ENCODE peak calls at places on chromosome 19, in nine cellular contexts. I, C, M, E, J, G, D, P and W are unnamed samples.

GRCh38 chr19:55165952-55166529 is 372 bp downstream of the DNAAF3 start:
- DNase-seq in C (peak), J (peak), G (peak), D (no peak), P (peak), E (no peak), M (no peak), I (peak), W (peak)

GRCh38 chr19:19098703-19099632 is 35.2 kb downstream of the SLC25A42 start:
- DNase-seq in I (peak), D (no peak), P (no peak), M (no peak), G (no peak), E (no peak), C (no peak), J (no peak), W (no peak)

GRCh38 chr19:48490980-48491792 is 20.4 kb downstream of the LMTK3 start:
- DNase-seq in C (peak), D (no peak), I (peak), P (peak), E (no peak), G (peak), J (no peak), M (no peak), W (no peak)

GRCh38 chr19:40798997-40799557 is at the start of gene EGLN2:
- DNase-seq in M (no peak), P (no peak), J (no peak), I (no peak), D (no peak), C (no peak), G (no peak), E (no peak), W (peak)

GRCh38 chr19:13784731-13785452 is 10.4 kb upstream of the ZSWIM4 start:
- DNase-seq in E (no peak), J (peak), C (peak), M (no peak), D (no peak), G (peak), I (peak), P (no peak), W (peak)

GRCh38 chr19:36421749-36422481 is 3.5 kb upstream of the ZFP82 start:
- DNase-seq in I (no peak), P (no peak), E (no peak), J (no peak), M (no peak), G (no peak), C (no peak), D (no peak), W (no peak)

GRCh38 chr19:46493236-46494114 is 2.2 kb downstream of the PNMA8B start:
- DNase-seq in M (no peak), G (no peak), C (no peak), I (peak), E (no peak), J (no peak), P (no peak), D (no peak), W (no peak)

GRCh38 chr19:29576761-29577661 is 29.1 kb upstream of the POP4 start:
- DNase-seq in P (no peak), C (peak), E (no peak), M (no peak), I (no peak), J (no peak), D (no peak), G (no peak), W (peak)

GRCh38 chr19:19492026-19492610 is 23.2 kb downstream of the TSSK6 start:
- DNase-seq in J (no peak), I (no peak), C (no peak), M (no peak), P (no peak), D (no peak), G (no peak), E (no peak), W (no peak)

GRCh38 chr19:50511069-50511822 is at the start of gene JOSD2:
- DNase-seq in G (peak), D (peak), C (peak), I (peak), M (peak), J (peak), P (peak), E (peak), W (peak)

GRCh38 chr19:41223431-41224234 is 4.6 kb downstream of the AXL start:
- DNase-seq in C (peak), I (no peak), M (no peak), E (no peak), P (no peak), G (no peak), D (peak), J (no peak), W (peak)

GRCh38 chr19:15181394-15181793 is 19.4 kb downstream of the NOTCH3 start:
- DNase-seq in G (peak), J (no peak), P (peak), E (no peak), M (no peak), D (no peak), I (no peak), C (no peak), W (no peak)

GRCh38 chr19:7482584-7483439 is 6.0 kb downstream of the PEX11G start:
- DNase-seq in C (peak), J (no peak), G (no peak), P (peak), M (no peak), D (no peak), I (peak), E (no peak), W (no peak)

GRCh38 chr19:2613507-2614295 is 88.8 kb downstream of the GNG7 start:
- DNase-seq in J (peak), M (no peak), E (no peak), P (no peak), D (no peak), G (no peak), I (peak), C (peak), W (no peak)

GRCh38 chr19:5407356-5407755 is 47.9 kb upstream of the ZNRF4 start:
- DNase-seq in J (no peak), E (no peak), D (peak), G (no peak), C (peak), P (no peak), M (no peak), I (no peak), W (no peak)

GRCh38 chr19:55592391-55593090 is 6.8 kb downstream of the FIZ1 start:
- DNase-seq in I (no peak), M (no peak), P (no peak), D (no peak), J (no peak), C (no peak), E (no peak), G (no peak), W (no peak)

GRCh38 chr19:51687791-51688664 is 5.1 kb upstream of the SPACA6 start:
- DNase-seq in E (peak), C (peak), G (no peak), P (peak), J (peak), M (no peak), I (no peak), D (peak), W (peak)

GRCh38 chr19:19366691-19367396 is 38.6 kb upstream of the GATAD2A start:
- DNase-seq in M (no peak), C (peak), G (peak), I (peak), P (peak), E (peak), J (peak), D (no peak), W (peak)

GRCh38 chr19:50912727-50913716 is 1.8 kb upstream of the KLK4 start:
- DNase-seq in J (no peak), I (no peak), P (no peak), C (peak), E (no peak), G (no peak), M (no peak), D (no peak), W (no peak)

GRCh38 chr19:42191855-42192254 is 25.6 kb downstream of the DEDD2 start:
- DNase-seq in J (no peak), I (peak), G (no peak), M (no peak), D (peak), P (peak), E (no peak), C (peak), W (peak)

GRCh38 chr19:24033962-24034342 is 53.0 kb upstream of the ZNF254 start:
- DNase-seq in I (peak), J (peak), P (peak), C (peak), G (peak), M (no peak), D (peak), E (peak), W (peak)

GRCh38 chr19:7748756-7749155 is 1.4 kb upstream of the CD209 start:
- DNase-seq in J (no peak), I (no peak), M (no peak), C (no peak), G (no peak), E (no peak), D (no peak), P (peak), W (peak)

GRCh38 chr19:54124393-54124792 is 8.8 kb downstream of the PRPF31 start:
- DNase-seq in G (no peak), P (no peak), D (no peak), I (no peak), E (no peak), M (no peak), J (no peak), C (no peak), W (no peak)

GRCh38 chr19:47778954-47779351 is 450 bp downstream of the SELENOW start:
- DNase-seq in I (peak), J (no peak), D (no peak), P (peak), G (no peak), C (no peak), E (peak), M (no peak), W (no peak)